ENCODE peak calls at places on chromosomes 3 and 15, in eight cellular contexts. K is GM23248, A is PC-3, G is SK-N-SH, T is OCI-LY7, B is neural progenitor cell, L is MM.1S, O is HCT116. E is an unnamed sample.

GRCh38 chr3:122005033-122005565 is 16.9 kb downstream of the ILDR1 start:
- DNase-seq in O (no peak), K (no peak), L (no peak), G (no peak), B (no peak), T (no peak), A (peak; percentile 20), E (peak; percentile 24)

GRCh38 chr3:10354373-10355015 is 33.6 kb upstream of the SEC13 start:
- DNase-seq in G (peak; percentile 77), L (no peak), O (no peak), A (no peak), K (peak; percentile 36), B (no peak), T (no peak), E (no peak)

GRCh38 chr3:162141232-162141631 is 644.6 kb downstream of the OTOL1 start:
- DNase-seq in B (no peak), L (no peak), A (peak; percentile 68), O (no peak), T (no peak), K (peak; percentile 64), G (no peak), E (no peak)

GRCh38 chr3:66486646-66487045 is 14.2 kb downstream of the LRIG1 start:
- DNase-seq in L (no peak), T (no peak), G (no peak), B (no peak), K (peak; percentile 88), O (no peak), A (no peak), E (no peak)

GRCh38 chr15:56640549-56640948 is 92.8 kb downstream of the ZNF280D start:
- DNase-seq in A (no peak), T (no peak), O (no peak), L (no peak), B (no peak), K (no peak), G (no peak), E (no peak)

GRCh38 chr3:42097166-42097946 is 6.2 kb downstream of the TRAK1 start:
- DNase-seq in G (no peak), K (peak; percentile 88), B (no peak), T (no peak), O (no peak), L (no peak), A (no peak), E (no peak)

GRCh38 chr3:155872904-155873646 is 2.6 kb downstream of the GMPS start:
- DNase-seq in K (no peak), O (no peak), T (no peak), G (no peak), A (no peak), L (no peak), B (no peak), E (no peak)

GRCh38 chr3:172478116-172478515 is 29.9 kb upstream of the GHSR start:
- DNase-seq in A (no peak), O (no peak), B (no peak), K (no peak), G (no peak), T (no peak), L (peak; percentile 55), E (no peak)

GRCh38 chr15:74193305-74193718 is 9.3 kb downstream of the STRA6 start:
- DNase-seq in T (no peak), A (peak; percentile 93), L (no peak), B (no peak), K (peak; percentile 98), O (peak; percentile 78), G (no peak), E (no peak)

GRCh38 chr3:194103475-194103874 is 32.5 kb upstream of the HES1 start:
- DNase-seq in K (no peak), B (no peak), L (peak; percentile 99), A (no peak), T (peak; percentile 88), G (no peak), O (no peak), E (no peak)

GRCh38 chr3:142501004-142501926 is 53.4 kb upstream of the XRN1 start:
- DNase-seq in B (no peak), G (no peak), A (peak; percentile 88), O (no peak), L (no peak), T (no peak), K (peak; percentile 77), E (no peak)

GRCh38 chr15:63587527-63587926 is 9.7 kb upstream of the FBXL22 start:
- DNase-seq in G (no peak), K (peak; percentile 34), B (no peak), T (no peak), A (peak; percentile 70), O (no peak), L (no peak), E (no peak)

GRCh38 chr3:160665784-160666526 is 11.0 kb upstream of the ARL14 start:
- DNase-seq in G (peak; percentile 45), L (peak; percentile 76), B (peak; percentile 36), A (peak; percentile 90), K (peak; percentile 80), O (no peak), T (no peak), E (no peak)

GRCh38 chr15:81777546-81777945 is 268.3 kb downstream of the MEX3B start:
- DNase-seq in G (no peak), A (no peak), T (no peak), B (no peak), K (no peak), L (no peak), O (no peak), E (no peak)

GRCh38 chr3:171586274-171586673 is 126.1 kb upstream of the TNIK start:
- DNase-seq in A (no peak), G (peak; percentile 26), T (no peak), L (no peak), B (no peak), K (no peak), O (no peak), E (no peak)

GRCh38 chr15:96144734-96145133 is 185.8 kb upstream of the NR2F2 start:
- DNase-seq in G (no peak), L (no peak), A (no peak), K (no peak), T (no peak), B (no peak), O (no peak), E (no peak)

GRCh38 chr3:163261056-163261455 is 1764.4 kb downstream of the OTOL1 start:
- DNase-seq in O (no peak), T (no peak), L (no peak), G (no peak), A (no peak), K (no peak), B (no peak), E (no peak)

GRCh38 chr3:197289726-197290125 is 8.7 kb downstream of the DLG1 start:
- DNase-seq in A (peak; percentile 52), B (no peak), G (no peak), T (no peak), L (no peak), O (no peak), K (peak; percentile 47), E (no peak)

GRCh38 chr3:46593979-46594378 is 18.3 kb upstream of the FAM240A start:
- DNase-seq in G (no peak), K (no peak), B (no peak), T (no peak), A (peak; percentile 33), O (no peak), L (no peak), E (no peak)

GRCh38 chr15:38996111-38996541 is 431.5 kb upstream of the RASGRP1 start:
- DNase-seq in K (peak; percentile 90), B (no peak), L (no peak), A (peak; percentile 81), O (no peak), T (no peak), G (no peak), E (no peak)

DNA sequence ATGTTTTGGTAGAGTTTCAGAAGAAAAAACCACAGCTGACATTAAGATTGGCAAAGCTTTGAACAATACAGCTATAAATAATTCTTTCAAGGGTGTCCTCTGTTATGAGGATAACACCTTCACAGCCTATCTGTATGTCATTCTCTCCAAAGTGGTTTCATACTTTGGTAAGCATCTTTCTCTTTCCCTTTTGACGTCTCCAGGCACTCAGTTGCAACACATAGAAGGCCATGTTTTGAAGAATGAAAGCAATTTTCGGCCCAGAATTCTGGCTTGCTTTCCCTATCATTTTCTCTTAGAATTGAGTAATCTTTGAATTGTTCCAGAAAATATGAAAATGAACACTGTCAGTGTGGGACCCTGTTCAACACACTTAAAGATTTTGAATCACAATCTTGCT is 200.0 kb upstream of the CBLB start:
- DNase-seq in A (no peak), B (no peak), O (no peak), G (no peak), K (peak; percentile 39), L (peak; percentile 80), T (no peak), E (no peak)
- TF ChIP-seq EZH2phosphoT487 in A (no peak), B (no peak), O (no peak), G (no peak), K (no peak), L (no peak), T (no peak), E (no peak)

DNA sequence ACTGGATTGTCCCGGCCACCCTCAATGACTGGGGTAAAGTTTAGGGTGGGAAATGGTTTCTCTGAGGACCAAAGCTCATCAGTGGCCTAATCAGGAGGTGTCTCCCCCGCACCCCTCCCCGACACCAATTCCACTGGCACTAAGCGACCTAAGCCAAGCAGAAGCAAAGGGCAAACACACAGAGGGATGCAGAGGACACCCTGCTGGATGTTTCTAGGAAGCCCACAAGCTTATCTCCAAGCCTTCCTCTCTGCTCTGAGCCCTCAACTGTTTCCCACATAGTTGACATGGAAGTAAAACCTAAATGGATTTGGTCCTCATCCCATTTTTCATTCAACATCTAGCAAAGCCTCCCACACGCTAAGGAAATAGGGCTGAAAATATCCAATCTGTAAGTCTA is 68.5 kb downstream of the C3orf70 start:
- DNase-seq in A (no peak), T (no peak), O (no peak), B (no peak), G (no peak), K (no peak), L (no peak), E (no peak)
- TF ChIP-seq EZH2phosphoT487 in A (no peak), T (no peak), O (no peak), B (no peak), G (no peak), K (no peak), L (no peak), E (no peak)

DNA sequence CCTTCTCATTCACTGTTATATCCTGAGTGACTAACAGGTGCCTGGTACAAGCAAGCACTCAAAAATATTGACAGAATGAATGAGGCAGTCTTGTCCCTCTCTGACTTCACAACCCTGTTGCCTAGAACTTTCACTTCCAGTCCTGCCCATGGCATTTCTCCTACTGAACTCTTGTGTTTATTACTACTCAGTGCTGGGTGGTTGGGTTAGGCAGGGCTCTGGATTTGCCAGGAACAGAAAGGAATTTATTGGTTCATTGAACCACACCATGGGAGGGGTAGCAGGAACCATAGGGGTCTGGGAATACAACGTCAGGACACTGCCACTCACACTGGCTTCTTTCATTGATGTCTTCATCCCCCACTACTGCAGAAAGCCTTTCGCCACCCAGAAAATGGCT is 41.9 kb upstream of the SEMA4B start:
- DNase-seq in L (no peak), A (peak; percentile 60), K (no peak), O (no peak), T (no peak), G (no peak), B (peak; percentile 62), E (no peak)
- TF ChIP-seq EZH2phosphoT487 in L (no peak), A (no peak), K (no peak), O (no peak), T (no peak), G (no peak), B (no peak), E (no peak)

DNA sequence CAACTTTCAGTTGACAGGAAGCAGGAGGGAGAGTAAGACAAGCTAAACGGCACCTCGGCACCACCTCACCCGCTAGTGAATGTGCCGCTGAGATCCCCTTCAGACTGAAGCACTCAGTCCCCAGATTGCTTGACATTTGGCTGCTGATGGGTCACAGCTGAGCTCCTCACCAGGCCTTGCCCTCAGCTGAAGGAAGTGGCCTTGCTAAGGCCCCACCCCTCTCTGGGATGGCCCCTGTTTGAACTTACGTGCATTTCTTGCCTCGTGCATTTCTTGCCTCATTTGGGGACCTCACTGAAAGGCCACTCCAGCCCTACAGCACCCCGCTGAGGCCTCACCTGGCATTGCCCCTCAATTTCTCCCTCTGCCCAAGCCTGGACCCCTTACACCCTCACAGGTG is 39.8 kb downstream of the EOGT start:
- DNase-seq in O (no peak), T (no peak), A (no peak), B (no peak), L (no peak), K (peak; percentile 24), G (no peak), E (peak; percentile 39)
- TF ChIP-seq EZH2phosphoT487 in O (no peak), T (no peak), A (no peak), B (no peak), L (no peak), K (no peak), G (no peak), E (no peak)